ENCODE peak calls at places on chromosome 9, in four cellular contexts. One of them, this sample, is unnamed.

GRCh38 chr9:90961375-90961774 is 159.8 kb downstream of the SYK start:
- DNase-seq in HEK293T: no peak
- DNase-seq in nucleus accumbens: no peak
- DNase-seq in A549: no peak
- DNase-seq in this sample: no peak

GRCh38 chr9:21015122-21015815 is 16.2 kb downstream of the HACD4 start:
- DNase-seq in HEK293T: no peak
- DNase-seq in A549: no peak
- DNase-seq in nucleus accumbens: no peak
- DNase-seq in this sample: no peak

GRCh38 chr9:130570200-130570599 is 9.2 kb upstream of the FUBP3 start:
- DNase-seq in A549: no peak
- DNase-seq in HEK293T: no peak
- DNase-seq in nucleus accumbens: no peak
- DNase-seq in this sample: peak

GRCh38 chr9:127572961-127573727 is 38.9 kb upstream of the STXBP1 start:
- DNase-seq in nucleus accumbens: no peak
- DNase-seq in A549: no peak
- DNase-seq in HEK293T: no peak
- DNase-seq in this sample: peak

GRCh38 chr9:99192786-99193465 is 28.8 kb downstream of the ALG2 start:
- DNase-seq in nucleus accumbens: no peak
- DNase-seq in HEK293T: no peak
- DNase-seq in A549: no peak
- DNase-seq in this sample: no peak

GRCh38 chr9:133375116-133375723 is 640 bp downstream of the SURF4 start:
- DNase-seq in A549: peak
- DNase-seq in HEK293T: peak
- DNase-seq in nucleus accumbens: no peak
- DNase-seq in this sample: no peak

GRCh38 chr9:136568288-136569081 is 22.6 kb upstream of the NOTCH1 start:
- DNase-seq in A549: no peak
- DNase-seq in HEK293T: no peak
- DNase-seq in nucleus accumbens: no peak
- DNase-seq in this sample: no peak

GRCh38 chr9:111029260-111029659 is 9.0 kb downstream of the LPAR1 start:
- DNase-seq in A549: no peak
- DNase-seq in nucleus accumbens: no peak
- DNase-seq in HEK293T: no peak
- DNase-seq in this sample: no peak

GRCh38 chr9:36738318-36738975 is 165.8 kb downstream of the MELK start:
- DNase-seq in nucleus accumbens: no peak
- DNase-seq in A549: peak
- DNase-seq in HEK293T: no peak
- DNase-seq in this sample: peak

GRCh38 chr9:23215688-23216087 is 610.4 kb downstream of the ELAVL2 start:
- DNase-seq in A549: no peak
- DNase-seq in HEK293T: no peak
- DNase-seq in nucleus accumbens: no peak
- DNase-seq in this sample: no peak

GRCh38 chr9:89453452-89453851 is 44.5 kb downstream of the SEMA4D start:
- DNase-seq in nucleus accumbens: peak
- DNase-seq in HEK293T: no peak
- DNase-seq in A549: no peak
- DNase-seq in this sample: no peak

GRCh38 chr9:89872426-89872912 is 267.7 kb downstream of the GADD45G start:
- DNase-seq in A549: no peak
- DNase-seq in HEK293T: no peak
- DNase-seq in nucleus accumbens: no peak
- DNase-seq in this sample: no peak

GRCh38 chr9:131590449-131590848 is 45.1 kb downstream of the PRRT1B start:
- DNase-seq in HEK293T: no peak
- DNase-seq in nucleus accumbens: no peak
- DNase-seq in A549: no peak
- DNase-seq in this sample: no peak

GRCh38 chr9:93435386-93435785 is 16.1 kb upstream of the FAM120A start:
- DNase-seq in nucleus accumbens: no peak
- DNase-seq in HEK293T: no peak
- DNase-seq in A549: no peak
- DNase-seq in this sample: no peak

GRCh38 chr9:135083241-135083810 is 4.1 kb upstream of the OLFM1 start:
- DNase-seq in nucleus accumbens: no peak
- DNase-seq in A549: no peak
- DNase-seq in HEK293T: no peak
- DNase-seq in this sample: no peak

GRCh38 chr9:109463924-109464625 is 34.0 kb downstream of the PTPN3 start:
- DNase-seq in nucleus accumbens: no peak
- DNase-seq in A549: no peak
- DNase-seq in HEK293T: no peak
- DNase-seq in this sample: no peak

GRCh38 chr9:6759114-6759977 is 1.6 kb downstream of the KDM4C start:
- DNase-seq in A549: peak
- DNase-seq in nucleus accumbens: no peak
- DNase-seq in HEK293T: no peak
- DNase-seq in this sample: peak

GRCh38 chr9:15244001-15244441 is 63.0 kb downstream of the TTC39B start:
- DNase-seq in HEK293T: no peak
- DNase-seq in nucleus accumbens: no peak
- DNase-seq in A549: no peak
- DNase-seq in this sample: peak